ENCODE peak calls at places on chromosomes 4 and X, in nine cellular contexts. X, U, F, H, M, O, B, R and S are unnamed samples.

GRCh38 chrX:68868316-68868715 is 39.5 kb downstream of the EFNB1 start:
- DNase-seq in X (no peak), H (no peak), M (no peak), B (no peak), R (no peak), O (no peak), F (no peak), U (no peak), S (no peak)

GRCh38 chrX:50889582-50889981 is 21.0 kb upstream of the BMP15 start:
- DNase-seq in B (no peak), O (no peak), H (no peak), M (no peak), F (no peak), R (no peak), X (peak; percentile 31), U (no peak), S (no peak)

GRCh38 chrX:120463241-120463640 is 5.9 kb downstream of the LAMP2 start:
- DNase-seq in M (no peak), U (peak; percentile 12), F (peak; percentile 27), B (no peak), H (no peak), X (no peak), R (no peak), O (no peak), S (no peak)

GRCh38 chr4:176653406-176654220 is 139.1 kb downstream of the VEGFC start:
- DNase-seq in U (no peak), H (no peak), F (peak; percentile 28), M (no peak), R (no peak), O (no peak), X (no peak), B (no peak), S (no peak)

GRCh38 chrX:105263171-105263570 is 42.7 kb upstream of the TEX13A start:
- DNase-seq in B (no peak), F (no peak), H (no peak), X (no peak), M (no peak), U (peak; percentile 59), R (no peak), O (no peak), S (no peak)

GRCh38 chr4:165684177-165684870 is 188.7 kb upstream of the TLL1 start:
- DNase-seq in X (no peak), U (peak; percentile 90), H (no peak), O (no peak), M (no peak), B (no peak), R (no peak), F (peak; percentile 46), S (no peak)

GRCh38 chr4:92183825-92184224 is 119.9 kb upstream of the GRID2 start:
- DNase-seq in H (no peak), O (no peak), M (no peak), R (no peak), B (no peak), U (no peak), F (no peak), X (no peak), S (no peak)

GRCh38 chr4:155709878-155710277 is 43.2 kb downstream of the GUCY1A1 start:
- DNase-seq in R (no peak), O (no peak), X (no peak), M (no peak), B (no peak), F (no peak), U (no peak), H (no peak), S (no peak)

GRCh38 chr4:182015893-182016292 is 227.3 kb upstream of the TENM3 start:
- DNase-seq in U (no peak), O (no peak), B (no peak), M (no peak), F (peak; percentile 45), X (no peak), H (no peak), R (no peak), S (no peak)

GRCh38 chrX:39477438-39478120 is 620.2 kb downstream of the BCOR start:
- DNase-seq in X (peak; percentile 61), R (peak; percentile 62), O (peak; percentile 47), M (no peak), U (peak; percentile 37), B (no peak), H (no peak), F (no peak), S (no peak)
- TF ChIP-seq EZH2phosphoT487 in X (no peak), R (no peak), O (no peak), M (no peak), U (no peak), B (no peak), H (no peak), F (no peak), S (no peak)

DNA sequence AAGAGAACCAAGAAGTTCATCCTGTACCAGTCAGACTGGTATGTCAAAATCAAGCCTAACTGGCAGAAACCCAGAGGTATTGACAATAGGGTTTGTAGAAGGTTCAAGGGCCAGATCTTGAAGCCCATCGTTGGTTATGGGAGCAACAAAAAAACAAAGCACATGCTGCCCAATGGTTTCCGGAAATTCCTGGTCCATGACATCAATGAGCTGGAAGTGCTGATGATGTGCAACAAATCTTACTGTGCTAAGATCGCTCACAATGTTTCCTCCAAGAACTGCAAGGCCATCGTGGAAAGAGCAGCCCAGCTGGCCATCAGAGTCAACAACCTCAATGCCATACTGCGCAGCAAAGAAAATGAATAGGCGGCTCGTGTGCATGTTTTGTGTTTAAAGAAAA is 172.7 kb upstream of the MED14 start:
- DNase-seq in O (no peak), R (no peak), M (no peak), B (no peak), H (no peak), X (no peak), F (peak; percentile 58), U (peak; percentile 27), S (no peak)
- TF ChIP-seq EZH2phosphoT487 in O (no peak), R (no peak), M (no peak), B (no peak), H (no peak), X (no peak), F (no peak), U (no peak), S (no peak)

DNA sequence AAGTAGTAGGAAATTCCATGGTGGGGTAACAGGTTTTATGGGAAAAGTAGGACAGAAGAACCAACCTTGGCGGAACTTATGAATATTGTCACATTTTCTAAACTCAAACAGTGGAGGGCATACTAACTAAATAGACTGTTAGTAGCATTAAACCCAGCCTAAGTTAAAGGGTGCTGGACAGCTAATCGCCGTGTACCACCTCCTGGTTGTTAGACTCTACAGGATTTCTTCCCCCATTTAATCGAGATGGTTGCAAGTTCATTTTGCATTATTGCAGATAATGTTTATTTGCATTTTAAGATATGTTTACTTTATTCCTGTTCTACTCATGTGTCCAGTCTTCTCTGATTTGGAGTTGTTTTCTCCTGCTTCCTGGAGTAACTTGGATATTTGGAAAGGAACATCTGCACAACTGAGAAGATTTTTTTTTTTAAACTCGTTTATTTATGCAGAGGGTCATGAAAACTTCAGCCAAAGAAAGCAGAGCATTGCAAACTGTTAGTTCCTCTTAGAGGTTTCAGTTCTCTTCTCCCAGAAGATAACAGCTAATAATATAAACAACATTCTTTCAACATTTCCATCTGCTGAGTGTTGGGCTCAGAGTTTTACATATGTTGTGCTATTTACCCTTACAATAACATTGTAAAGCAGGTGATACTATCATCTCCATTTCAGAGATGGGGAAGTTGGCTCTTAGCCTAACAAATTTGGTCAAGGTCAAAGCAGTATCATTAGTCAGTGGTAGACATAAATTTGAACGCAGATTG is 51.5 kb upstream of the TBC1D9 start:
- DNase-seq in H (no peak), M (peak; percentile 54), O (no peak), U (no peak), B (peak; percentile 91), X (no peak), R (peak; percentile 10), F (no peak), S (no peak)
- TF ChIP-seq EZH2phosphoT487 in H (no peak), M (no peak), O (no peak), U (no peak), B (no peak), X (no peak), R (no peak), F (no peak), S (no peak)

GRCh38 chr4:86961605-86962295 is 26.9 kb downstream of the AFF1 start:
- DNase-seq in R (peak; percentile 48), M (peak; percentile 93), X (no peak), B (peak; percentile 95), U (no peak), O (no peak), F (peak; percentile 41), H (no peak), S (no peak)
- TF ChIP-seq EZH2phosphoT487 in R (no peak), M (no peak), X (no peak), B (no peak), U (no peak), O (no peak), F (no peak), H (no peak), S (no peak)

DNA sequence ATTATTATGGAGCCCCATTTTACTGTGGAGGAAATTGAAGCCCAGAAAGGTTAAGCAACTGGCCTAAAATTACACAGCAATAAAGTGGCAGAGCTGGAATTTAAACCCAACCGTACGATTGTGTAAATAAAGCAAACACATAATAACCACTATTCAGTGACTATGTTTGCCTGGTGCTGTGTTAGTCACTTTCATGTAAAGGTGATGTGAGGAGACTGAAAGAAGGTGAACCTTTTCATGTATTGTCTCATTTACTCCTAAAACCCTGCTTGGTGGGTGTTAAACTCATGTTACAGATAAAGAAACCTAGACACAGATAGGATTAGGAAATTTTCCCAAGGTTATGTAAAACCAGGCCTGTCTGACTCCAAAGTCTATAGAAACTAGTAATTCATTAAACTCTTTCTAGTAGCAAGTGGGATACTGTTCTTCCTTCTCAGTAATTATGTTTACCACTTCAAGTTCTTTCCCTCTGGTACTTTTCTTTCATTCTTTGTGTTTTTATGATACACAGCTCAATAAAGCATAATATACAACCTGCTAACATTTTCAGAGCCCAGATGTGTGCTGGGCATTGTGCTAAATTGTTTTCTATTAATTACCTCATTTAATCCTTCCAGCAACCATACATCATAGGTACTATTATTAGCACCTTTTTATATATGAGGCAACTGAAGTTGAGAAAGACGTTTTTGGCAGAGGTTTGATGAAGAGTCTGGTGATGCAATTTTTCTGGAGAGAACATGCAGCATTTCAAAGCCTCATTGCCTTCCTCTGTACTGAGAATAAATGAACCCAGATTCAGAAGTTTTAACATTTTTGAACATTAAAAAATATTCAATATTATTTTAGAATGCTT is 202.7 kb downstream of the SPRY1 start:
- DNase-seq in X (no peak), R (peak; percentile 42), F (peak; percentile 81), M (no peak), H (no peak), O (no peak), U (peak; percentile 18), B (no peak), S (no peak)
- TF ChIP-seq EZH2phosphoT487 in X (no peak), R (no peak), F (no peak), M (no peak), H (no peak), O (no peak), U (no peak), B (no peak), S (no peak)

GRCh38 chr4:65943076-65943475 is 272.8 kb upstream of the EPHA5 start:
- DNase-seq in B (no peak), O (peak; percentile 83), X (peak; percentile 89), U (peak; percentile 96), R (peak; percentile 19), H (no peak), F (peak; percentile 1), M (no peak), S (no peak)
- TF ChIP-seq EZH2phosphoT487 in B (no peak), O (no peak), X (no peak), U (no peak), R (no peak), H (no peak), F (no peak), M (no peak), S (no peak)